ENCODE peak calls at places on chromosome 9, in nine cellular contexts. F is GM13977; N is NCI-H1105 treated with DMSO at 0.1 percent for 48 hours; A is HTR-8/SVneo; J is germinal center; W is heart right ventricle; Z is activated CD4-positive, alpha-beta T cell treated with anti-CD3 and anti-CD28 coated beads, Interleukin-2, amount 50 U/mL, for 24 hours; K is OCI-M1; H is GM12892. M is an unnamed sample.

GRCh38 chr9:4321554-4321953 is 21.7 kb upstream of the GLIS3 start:
- DNase-seq in A (no peak), Z (no peak), K (no peak), J (no peak), F (no peak), W (no peak), N (no peak), H (no peak), M (no peak)

GRCh38 chr9:4066120-4066519 is 233.7 kb downstream of the GLIS3 start:
- DNase-seq in Z (no peak), H (no peak), N (no peak), A (no peak), K (no peak), W (no peak), F (no peak), J (no peak), M (no peak)

GRCh38 chr9:8338742-8339425 is 539.3 kb upstream of the DMAC1 start:
- DNase-seq in F (no peak), K (no peak), W (no peak), J (no peak), Z (no peak), A (no peak), N (no peak), H (no peak), M (no peak)

GRCh38 chr9:129221233-129221632 is 43.2 kb upstream of the IER5L start:
- DNase-seq in N (no peak), F (peak), H (no peak), A (no peak), J (no peak), Z (no peak), K (no peak), W (no peak), M (no peak)

GRCh38 chr9:72457366-72457765 is 64.0 kb upstream of the TMC1 start:
- DNase-seq in A (no peak), K (no peak), F (no peak), Z (no peak), J (no peak), H (no peak), W (no peak), N (no peak), M (no peak)

GRCh38 chr9:136814725-136815421 is 7.1 kb downstream of the RABL6 start:
- DNase-seq in W (no peak), A (no peak), N (no peak), H (no peak), Z (no peak), K (no peak), J (no peak), F (no peak), M (no peak)

GRCh38 chr9:37364751-37365360 is 57.6 kb upstream of the GRHPR start:
- DNase-seq in F (no peak), N (no peak), K (peak), Z (no peak), J (peak), A (no peak), H (no peak), W (no peak), M (no peak)

GRCh38 chr9:78786794-78787193 is 489.9 kb downstream of the PSAT1 start:
- DNase-seq in K (no peak), Z (no peak), J (no peak), N (no peak), H (no peak), W (no peak), F (no peak), A (peak), M (peak)

GRCh38 chr9:126151671-126152050 is 175.0 kb upstream of the MVB12B start:
- DNase-seq in J (no peak), A (no peak), H (no peak), W (no peak), F (no peak), K (no peak), N (peak), Z (no peak), M (no peak)

GRCh38 chr9:131013771-131014676 is 5.0 kb downstream of the LAMC3 start:
- DNase-seq in K (no peak), Z (no peak), F (no peak), N (no peak), H (no peak), W (no peak), A (no peak), J (no peak), M (no peak)

GRCh38 chr9:89658931-89659330 is 54.1 kb downstream of the GADD45G start:
- DNase-seq in A (no peak), N (no peak), J (no peak), H (no peak), Z (no peak), W (no peak), F (no peak), K (no peak), M (no peak)

GRCh38 chr9:33082135-33082534 is 5.7 kb upstream of the SMU1 start:
- DNase-seq in H (no peak), K (no peak), W (no peak), N (no peak), A (no peak), F (no peak), J (no peak), Z (no peak), M (no peak)

GRCh38 chr9:14710804-14711203 is 11.7 kb downstream of the CER1 start:
- DNase-seq in H (no peak), K (no peak), Z (no peak), F (no peak), N (no peak), A (no peak), J (no peak), W (no peak), M (no peak)